ENCODE peak calls at places on chromosomes 11 and 22, in seven cellular contexts. One of them, this sample, is unnamed.

GRCh38 chr11:27839226-27839913 is 139.1 kb upstream of the BDNF start:
- DNase-seq in mesendoderm: peak; percentile 71
- DNase-seq in IMR-90: peak; percentile 19
- DNase-seq in neuronal stem cell: no peak
- DNase-seq in H1: no peak
- DNase-seq in trophoblast cell: no peak
- DNase-seq in mesenchymal stem cell: peak; percentile 17
- DNase-seq in this sample: no peak

GRCh38 chr11:38593649-38594048 is 1995.6 kb upstream of the RAG2 start:
- DNase-seq in mesendoderm: no peak
- DNase-seq in IMR-90: peak; percentile 48
- DNase-seq in neuronal stem cell: no peak
- DNase-seq in H1: no peak
- DNase-seq in trophoblast cell: no peak
- DNase-seq in mesenchymal stem cell: peak; percentile 36
- DNase-seq in this sample: no peak

GRCh38 chr11:69075421-69076128 is 26.8 kb downstream of the TPCN2 start:
- DNase-seq in mesendoderm: no peak
- DNase-seq in IMR-90: peak; percentile 99
- DNase-seq in neuronal stem cell: no peak
- DNase-seq in H1: no peak
- DNase-seq in trophoblast cell: peak; percentile 70
- DNase-seq in mesenchymal stem cell: peak; percentile 24
- DNase-seq in this sample: no peak

GRCh38 chr11:14118047-14118446 is 155.5 kb downstream of the SPON1 start:
- DNase-seq in mesendoderm: no peak
- DNase-seq in IMR-90: no peak
- DNase-seq in neuronal stem cell: no peak
- DNase-seq in H1: no peak
- DNase-seq in trophoblast cell: no peak
- DNase-seq in mesenchymal stem cell: no peak
- DNase-seq in this sample: no peak

GRCh38 chr11:6625156-6625831 is 6.1 kb upstream of the TPP1 start:
- DNase-seq in mesendoderm: no peak
- DNase-seq in IMR-90: no peak
- DNase-seq in neuronal stem cell: no peak
- DNase-seq in H1: no peak
- DNase-seq in trophoblast cell: no peak
- DNase-seq in mesenchymal stem cell: no peak
- DNase-seq in this sample: no peak

GRCh38 chr11:74004694-74005615 is 3.9 kb downstream of the UCP3 start:
- DNase-seq in mesendoderm: no peak
- DNase-seq in IMR-90: no peak
- DNase-seq in neuronal stem cell: no peak
- DNase-seq in H1: no peak
- DNase-seq in trophoblast cell: no peak
- DNase-seq in mesenchymal stem cell: no peak
- DNase-seq in this sample: no peak

GRCh38 chr22:19579880-19580279 is 55.7 kb upstream of the CLDN5 start:
- DNase-seq in mesendoderm: no peak
- DNase-seq in IMR-90: no peak
- DNase-seq in neuronal stem cell: no peak
- DNase-seq in H1: no peak
- DNase-seq in trophoblast cell: no peak
- DNase-seq in mesenchymal stem cell: no peak
- DNase-seq in this sample: no peak

GRCh38 chr22:27475548-27475897 is 326.0 kb downstream of the MN1 start:
- DNase-seq in mesendoderm: no peak
- DNase-seq in IMR-90: no peak
- DNase-seq in neuronal stem cell: no peak
- DNase-seq in H1: no peak
- DNase-seq in trophoblast cell: no peak
- DNase-seq in mesenchymal stem cell: peak; percentile 17
- DNase-seq in this sample: no peak

GRCh38 chr11:111963786-111964385 is 26.7 kb downstream of the DIXDC1 start:
- DNase-seq in mesendoderm: no peak
- DNase-seq in IMR-90: peak; percentile 31
- DNase-seq in neuronal stem cell: no peak
- DNase-seq in H1: no peak
- DNase-seq in trophoblast cell: no peak
- DNase-seq in mesenchymal stem cell: no peak
- DNase-seq in this sample: no peak

GRCh38 chr11:86588566-86589090 is 83.8 kb downstream of the ME3 start:
- DNase-seq in mesendoderm: peak; percentile 53
- DNase-seq in IMR-90: no peak
- DNase-seq in neuronal stem cell: peak; percentile 95
- DNase-seq in H1: no peak
- DNase-seq in trophoblast cell: no peak
- DNase-seq in mesenchymal stem cell: no peak
- DNase-seq in this sample: no peak

GRCh38 chr11:119237515-119237914 is 31.4 kb downstream of the CBL start:
- DNase-seq in mesendoderm: no peak
- DNase-seq in IMR-90: no peak
- DNase-seq in neuronal stem cell: no peak
- DNase-seq in H1: no peak
- DNase-seq in trophoblast cell: no peak
- DNase-seq in mesenchymal stem cell: no peak
- DNase-seq in this sample: no peak

GRCh38 chr11:1546077-1546535 is 26.0 kb downstream of the DUSP8 start:
- DNase-seq in mesendoderm: no peak
- DNase-seq in IMR-90: no peak
- DNase-seq in neuronal stem cell: no peak
- DNase-seq in H1: no peak
- DNase-seq in trophoblast cell: no peak
- DNase-seq in mesenchymal stem cell: no peak
- DNase-seq in this sample: peak; percentile 83

GRCh38 chr11:44268073-44268806 is 41.7 kb downstream of the ALX4 start:
- DNase-seq in mesendoderm: no peak
- DNase-seq in IMR-90: no peak
- DNase-seq in neuronal stem cell: no peak
- DNase-seq in H1: no peak
- DNase-seq in trophoblast cell: no peak
- DNase-seq in mesenchymal stem cell: no peak
- DNase-seq in this sample: no peak

GRCh38 chr11:70251583-70252285 is 18.8 kb upstream of the PPFIA1 start:
- DNase-seq in mesendoderm: no peak
- DNase-seq in IMR-90: no peak
- DNase-seq in neuronal stem cell: no peak
- DNase-seq in H1: no peak
- DNase-seq in trophoblast cell: no peak
- DNase-seq in mesenchymal stem cell: no peak
- DNase-seq in this sample: no peak

GRCh38 chr22:20205964-20206708 is 55.3 kb upstream of the CCDC188 start:
- DNase-seq in mesendoderm: peak; percentile 71
- DNase-seq in IMR-90: peak; percentile 63
- DNase-seq in neuronal stem cell: no peak
- DNase-seq in H1: no peak
- DNase-seq in trophoblast cell: peak; percentile 9
- DNase-seq in mesenchymal stem cell: peak; percentile 66
- DNase-seq in this sample: peak; percentile 69

GRCh38 chr11:64357904-64358535 is 942 bp upstream of the RPS6KA4 start:
- DNase-seq in mesendoderm: no peak
- DNase-seq in IMR-90: no peak
- DNase-seq in neuronal stem cell: no peak
- DNase-seq in H1: no peak
- DNase-seq in trophoblast cell: no peak
- DNase-seq in mesenchymal stem cell: peak; percentile 18
- DNase-seq in this sample: no peak

GRCh38 chr11:8222820-8223512 is 40.7 kb downstream of the LMO1 start:
- DNase-seq in mesendoderm: no peak
- DNase-seq in IMR-90: no peak
- DNase-seq in neuronal stem cell: no peak
- DNase-seq in H1: no peak
- DNase-seq in trophoblast cell: peak; percentile 42
- DNase-seq in mesenchymal stem cell: no peak
- DNase-seq in this sample: no peak

GRCh38 chr11:64146036-64146943 is 19.6 kb downstream of the MACROD1 start:
- DNase-seq in mesendoderm: peak; percentile 73
- DNase-seq in IMR-90: peak; percentile 37
- DNase-seq in neuronal stem cell: no peak
- DNase-seq in H1: peak; percentile 69
- DNase-seq in trophoblast cell: no peak
- DNase-seq in mesenchymal stem cell: peak; percentile 49
- DNase-seq in this sample: peak; percentile 82

GRCh38 chr11:103202048-103202651 is 92.9 kb downstream of the DYNC2H1 start:
- DNase-seq in mesendoderm: peak; percentile 33
- DNase-seq in IMR-90: peak; percentile 63
- DNase-seq in neuronal stem cell: peak; percentile 3
- DNase-seq in H1: no peak
- DNase-seq in trophoblast cell: no peak
- DNase-seq in mesenchymal stem cell: peak; percentile 58
- DNase-seq in this sample: no peak

GRCh38 chr22:49886346-49887073 is 31.7 kb downstream of the ALG12 start:
- DNase-seq in mesendoderm: no peak
- DNase-seq in IMR-90: no peak
- DNase-seq in neuronal stem cell: no peak
- DNase-seq in H1: no peak
- DNase-seq in trophoblast cell: no peak
- DNase-seq in mesenchymal stem cell: no peak
- DNase-seq in this sample: no peak

GRCh38 chr11:72685560-72686480 is 11.6 kb upstream of the PDE2A start:
- DNase-seq in mesendoderm: no peak
- DNase-seq in IMR-90: peak; percentile 19
- DNase-seq in neuronal stem cell: no peak
- DNase-seq in H1: no peak
- DNase-seq in trophoblast cell: no peak
- DNase-seq in mesenchymal stem cell: no peak
- DNase-seq in this sample: no peak

GRCh38 chr11:119472186-119472855 is 49.3 kb upstream of the THY1 start:
- DNase-seq in mesendoderm: no peak
- DNase-seq in IMR-90: peak; percentile 29
- DNase-seq in neuronal stem cell: no peak
- DNase-seq in H1: no peak
- DNase-seq in trophoblast cell: no peak
- DNase-seq in mesenchymal stem cell: no peak
- DNase-seq in this sample: peak; percentile 24

GRCh38 chr11:117589024-117589423 is 208.0 kb downstream of the DSCAML1 start:
- DNase-seq in mesendoderm: no peak
- DNase-seq in IMR-90: no peak
- DNase-seq in neuronal stem cell: no peak
- DNase-seq in H1: no peak
- DNase-seq in trophoblast cell: no peak
- DNase-seq in mesenchymal stem cell: no peak
- DNase-seq in this sample: no peak

GRCh38 chr11:11983427-11983826 is 25.0 kb downstream of the DKK3 start:
- DNase-seq in mesendoderm: no peak
- DNase-seq in IMR-90: no peak
- DNase-seq in neuronal stem cell: no peak
- DNase-seq in H1: no peak
- DNase-seq in trophoblast cell: no peak
- DNase-seq in mesenchymal stem cell: no peak
- DNase-seq in this sample: peak; percentile 17
- H3K4ac ChIP-seq in mesendoderm: no peak overlapping the region
- H3K4ac ChIP-seq in IMR-90: peak overlapping the region; percentile 86
- H3K4ac ChIP-seq in neuronal stem cell: no peak overlapping the region
- H3K4ac ChIP-seq in H1: no peak overlapping the region
- H3K4ac ChIP-seq in trophoblast cell: no peak overlapping the region
- H3K4ac ChIP-seq in mesenchymal stem cell: no peak overlapping the region
- H3K4ac ChIP-seq in this sample: no peak overlapping the region

GRCh38 chr11:11841121-11841604 is 609 bp upstream of the USP47 start:
- DNase-seq in mesendoderm: no peak
- DNase-seq in IMR-90: no peak
- DNase-seq in neuronal stem cell: no peak
- DNase-seq in H1: no peak
- DNase-seq in trophoblast cell: no peak
- DNase-seq in mesenchymal stem cell: no peak
- DNase-seq in this sample: peak; percentile 43
- H3K4ac ChIP-seq in mesendoderm: peak overlapping the region; percentile 8
- H3K4ac ChIP-seq in IMR-90: peak overlapping the region; percentile 100
- H3K4ac ChIP-seq in neuronal stem cell: no peak overlapping the region
- H3K4ac ChIP-seq in H1: no peak overlapping the region
- H3K4ac ChIP-seq in trophoblast cell: no peak overlapping the region
- H3K4ac ChIP-seq in mesenchymal stem cell: peak overlapping the region; percentile 72
- H3K4ac ChIP-seq in this sample: no peak overlapping the region

DNA sequence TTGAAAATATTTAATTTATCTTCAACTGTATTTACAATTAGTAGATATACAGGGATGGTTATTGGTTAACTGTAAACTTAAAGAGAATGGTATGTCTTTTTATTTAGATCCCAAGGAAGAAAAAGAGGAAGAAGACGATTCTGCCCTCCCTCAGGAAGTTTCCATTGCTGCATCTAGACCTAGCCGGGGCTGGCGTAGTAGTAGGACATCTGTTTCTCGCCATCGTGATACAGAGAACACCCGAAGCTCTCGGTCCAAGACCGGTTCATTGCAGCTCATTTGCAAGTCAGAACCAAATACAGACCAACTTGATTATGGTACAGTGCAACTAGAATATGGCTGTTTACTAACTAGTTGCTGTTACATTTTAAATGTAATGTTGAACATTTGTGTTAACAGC is 12.7 kb upstream of the CNTF start:
- DNase-seq in mesendoderm: no peak
- DNase-seq in IMR-90: no peak
- DNase-seq in neuronal stem cell: no peak
- DNase-seq in H1: no peak
- DNase-seq in trophoblast cell: no peak
- DNase-seq in mesenchymal stem cell: no peak
- DNase-seq in this sample: no peak
- H3K4ac ChIP-seq in mesendoderm: no peak overlapping the region
- H3K4ac ChIP-seq in IMR-90: no peak overlapping the region
- H3K4ac ChIP-seq in neuronal stem cell: no peak overlapping the region
- H3K4ac ChIP-seq in H1: no peak overlapping the region
- H3K4ac ChIP-seq in trophoblast cell: no peak overlapping the region
- H3K4ac ChIP-seq in mesenchymal stem cell: no peak overlapping the region
- H3K4ac ChIP-seq in this sample: no peak overlapping the region

GRCh38 chr22:30485362-30485988 is 13.7 kb upstream of the SEC14L3 start:
- DNase-seq in mesendoderm: peak; percentile 61
- DNase-seq in IMR-90: peak; percentile 33
- DNase-seq in neuronal stem cell: peak; percentile 53
- DNase-seq in H1: peak; percentile 44
- DNase-seq in trophoblast cell: peak; percentile 30
- DNase-seq in mesenchymal stem cell: peak; percentile 50
- DNase-seq in this sample: peak; percentile 82

GRCh38 chr22:30486118-30486517 is 14.3 kb upstream of the SEC14L3 start:
- DNase-seq in mesendoderm: no peak
- DNase-seq in IMR-90: no peak
- DNase-seq in neuronal stem cell: no peak
- DNase-seq in H1: no peak
- DNase-seq in trophoblast cell: no peak
- DNase-seq in mesenchymal stem cell: no peak
- DNase-seq in this sample: no peak

GRCh38 chr22:30486661-30487115 is 14.9 kb upstream of the SEC14L3 start:
- DNase-seq in mesendoderm: no peak
- DNase-seq in IMR-90: no peak
- DNase-seq in neuronal stem cell: no peak
- DNase-seq in H1: no peak
- DNase-seq in trophoblast cell: no peak
- DNase-seq in mesenchymal stem cell: no peak
- DNase-seq in this sample: no peak

GRCh38 chr22:30483169-30483568 is 11.4 kb upstream of the SEC14L3 start:
- DNase-seq in mesendoderm: no peak
- DNase-seq in IMR-90: no peak
- DNase-seq in neuronal stem cell: no peak
- DNase-seq in H1: no peak
- DNase-seq in trophoblast cell: no peak
- DNase-seq in mesenchymal stem cell: peak; percentile 5
- DNase-seq in this sample: no peak

DNA sequence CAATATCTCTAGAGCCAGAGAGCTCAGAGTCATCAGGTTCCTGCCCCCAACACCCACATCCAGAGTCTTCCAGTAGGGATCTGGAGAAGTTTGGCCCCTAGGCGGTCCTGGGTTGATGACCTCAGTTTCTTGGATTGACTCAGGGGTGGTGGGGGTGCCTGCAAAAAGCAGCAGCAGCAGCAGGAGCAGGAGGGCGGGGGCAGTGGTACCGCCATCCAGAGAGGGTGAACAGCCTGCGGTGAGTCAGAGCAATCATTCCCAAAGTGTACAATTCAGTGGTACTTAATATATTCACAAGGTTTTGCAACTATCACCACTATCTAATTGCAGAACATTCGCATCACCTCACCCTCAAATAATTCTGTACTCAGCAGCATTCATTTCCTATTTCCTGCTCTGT is 9.9 kb upstream of the SEC14L3 start:
- DNase-seq in mesendoderm: no peak
- DNase-seq in IMR-90: peak; percentile 8
- DNase-seq in neuronal stem cell: no peak
- DNase-seq in H1: no peak
- DNase-seq in trophoblast cell: no peak
- DNase-seq in mesenchymal stem cell: no peak
- DNase-seq in this sample: no peak
- H3K4ac ChIP-seq in mesendoderm: no peak overlapping the region
- H3K4ac ChIP-seq in IMR-90: no peak overlapping the region
- H3K4ac ChIP-seq in neuronal stem cell: no peak overlapping the region
- H3K4ac ChIP-seq in H1: no peak overlapping the region
- H3K4ac ChIP-seq in trophoblast cell: no peak overlapping the region
- H3K4ac ChIP-seq in mesenchymal stem cell: no peak overlapping the region
- H3K4ac ChIP-seq in this sample: no peak overlapping the region

This sample was measured in H9.